ENCODE peak calls at places on chromosomes 16 and 17, in nine cellular contexts. U is body of pancreas, L is IMR-90, P is thyroid gland, F is breast epithelium, O is right lobe of liver, M is K562, Q is A549, D is Peyer's patch. G is an unnamed sample.

GRCh38 chr17:73586153-73586906 is 57.9 kb downstream of the SDK2 start:
- DNase-seq in F (no peak), P (no peak), D (no peak), L (no peak), M (no peak), U (no peak), O (no peak), Q (no peak), G (no peak)

GRCh38 chr17:46916211-46916610 is 6.7 kb upstream of the GOSR2 start:
- DNase-seq in L (peak; percentile 21), F (no peak), Q (no peak), D (no peak), U (no peak), M (no peak), P (no peak), O (no peak), G (no peak)

GRCh38 chr17:78374189-78374588 is 4.3 kb upstream of the PGS1 start:
- DNase-seq in U (no peak), P (no peak), O (no peak), M (no peak), F (no peak), L (no peak), Q (no peak), D (no peak), G (no peak)

GRCh38 chr17:39635614-39636176 is 1.2 kb upstream of the STARD3 start:
- DNase-seq in Q (no peak), F (no peak), P (no peak), M (peak; percentile 47), U (no peak), D (no peak), L (no peak), O (no peak), G (no peak)

GRCh38 chr16:86806838-86807351 is 228.5 kb downstream of the FOXL1 start:
- DNase-seq in L (peak; percentile 66), P (no peak), U (no peak), O (no peak), M (no peak), Q (no peak), F (no peak), D (no peak), G (no peak)

GRCh38 chr16:71626018-71626857 is at the start of gene MARVELD3:
- DNase-seq in M (peak; percentile 60), L (no peak), D (peak; percentile 91), P (peak; percentile 95), U (peak; percentile 95), F (peak; percentile 78), Q (peak; percentile 17), O (peak; percentile 85), G (peak; percentile 94)

GRCh38 chr16:51922476-51922875 is 624.5 kb downstream of the TOX3 start:
- DNase-seq in L (no peak), D (no peak), F (no peak), Q (no peak), U (no peak), M (no peak), O (no peak), P (no peak), G (no peak)

GRCh38 chr17:42608692-42609181 is 437 bp downstream of the RETREG3 start:
- DNase-seq in D (peak; percentile 49), P (no peak), U (no peak), M (no peak), Q (no peak), O (peak; percentile 48), L (no peak), F (no peak), G (no peak)

GRCh38 chr16:85659805-85660511 is 28.8 kb downstream of the GINS2 start:
- DNase-seq in L (peak; percentile 41), O (peak; percentile 67), U (peak; percentile 56), D (peak; percentile 84), F (peak; percentile 70), P (peak; percentile 71), M (peak; percentile 78), Q (peak; percentile 88), G (peak; percentile 73)

GRCh38 chr16:49441366-49441780 is 67.8 kb downstream of the C16orf78 start:
- DNase-seq in L (no peak), M (no peak), F (peak; percentile 47), U (peak; percentile 34), Q (no peak), D (peak; percentile 90), P (peak; percentile 36), O (peak; percentile 61), G (no peak)

GRCh38 chr17:14746784-14747575 is 446.1 kb downstream of the HS3ST3B1 start:
- DNase-seq in F (no peak), D (no peak), P (no peak), M (no peak), L (no peak), Q (no peak), U (no peak), O (no peak), G (no peak)

GRCh38 chr16:88131966-88132365 is 180.7 kb downstream of the BANP start:
- DNase-seq in O (no peak), D (no peak), F (no peak), Q (no peak), U (no peak), P (no peak), M (no peak), L (no peak), G (no peak)

GRCh38 chr16:28821874-28822519 is 802 bp upstream of the ATXN2L start:
- DNase-seq in P (no peak), D (no peak), O (no peak), U (no peak), L (no peak), Q (no peak), F (no peak), M (no peak), G (no peak)

GRCh38 chr16:88810166-88810867 is 1.4 kb downstream of the APRT start:
- DNase-seq in M (no peak), P (no peak), O (no peak), L (no peak), U (no peak), D (no peak), F (no peak), Q (no peak), G (no peak)

DNA sequence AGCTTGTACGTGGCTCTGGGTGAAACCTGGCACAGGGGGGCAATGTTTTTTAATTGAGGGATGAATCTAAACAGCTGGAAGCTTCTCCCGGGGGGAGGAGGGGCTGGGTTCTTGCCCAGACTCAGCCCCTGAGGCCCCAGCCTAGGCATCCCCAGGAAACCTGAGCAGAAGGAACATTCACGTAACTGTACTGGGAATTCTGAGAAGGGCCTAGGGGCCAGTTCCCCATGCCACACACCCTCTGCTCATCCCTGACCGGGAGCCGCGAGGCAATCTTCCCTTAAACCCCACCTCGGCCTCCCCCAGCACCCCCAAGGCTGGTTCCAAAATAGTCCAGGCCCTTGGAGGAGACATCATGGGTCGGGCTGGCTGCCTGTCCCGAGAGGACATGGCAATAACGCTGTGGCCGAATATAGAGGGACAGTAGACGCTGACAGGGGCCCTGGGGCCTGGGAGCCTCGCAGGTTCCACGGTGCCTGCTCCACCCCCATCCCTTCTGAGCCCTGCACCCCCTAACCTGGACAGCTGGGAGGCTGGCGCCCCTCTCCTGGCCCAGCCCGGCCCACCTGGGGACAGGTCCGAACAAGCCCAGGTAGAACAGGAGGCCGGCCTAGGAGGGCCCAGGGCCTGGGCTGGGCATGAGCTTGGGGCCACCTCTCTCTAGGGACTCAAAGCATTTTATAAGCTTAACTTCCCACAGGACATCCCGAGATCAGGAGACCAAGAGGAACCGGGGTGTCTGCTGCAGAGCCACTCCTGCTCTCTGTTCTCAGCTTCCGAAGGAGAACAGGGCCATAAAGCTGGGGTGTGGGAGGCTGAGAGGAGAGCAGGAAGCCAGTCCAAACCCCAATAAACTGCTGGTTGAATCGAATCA is 83.2 kb upstream of the TOB1 start:
- DNase-seq in O (peak; percentile 57), Q (no peak), F (peak; percentile 57), U (no peak), P (no peak), L (no peak), M (no peak), D (no peak), G (no peak)
- H3K27ac ChIP-seq in O (peak overlapping the region; percentile 91), Q (peak overlapping the region; percentile 93), F (peak overlapping the region; percentile 94), U (peak overlapping the region; percentile 91), P (peak overlapping the region; percentile 95), L (peak overlapping the region; percentile 35), M (peak overlapping the region; percentile 73), D (peak overlapping the region; percentile 87), G (peak overlapping the region; percentile 82)

DNA sequence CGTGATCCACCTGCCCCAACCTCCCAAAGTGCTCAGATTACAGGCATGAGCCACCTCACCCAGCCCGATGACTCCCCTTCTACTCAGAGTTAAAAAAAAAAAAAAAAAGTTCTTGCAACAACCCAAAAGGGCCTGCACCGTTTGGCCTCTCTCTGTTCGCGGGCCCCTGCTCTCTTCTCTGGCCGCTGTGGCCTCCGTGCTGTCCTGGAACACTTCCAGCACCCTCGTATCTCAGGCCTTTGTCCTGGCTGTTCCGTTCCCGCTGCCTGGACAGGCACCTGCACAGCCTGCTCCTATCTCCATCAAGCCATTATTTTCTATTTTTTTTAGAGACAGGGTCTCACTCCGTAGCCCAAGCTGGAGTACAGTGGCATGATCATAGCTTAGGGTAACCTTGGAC is 10.8 kb downstream of the MYO1C start:
- DNase-seq in F (no peak), Q (no peak), U (no peak), D (no peak), O (no peak), P (no peak), L (no peak), M (no peak), G (no peak)
- TF ChIP-seq POLR2A in F (no peak), Q (no peak), U (no peak), D (no peak), O (no peak), P (no peak), L (no peak), M (no peak), G (no peak)

DNA sequence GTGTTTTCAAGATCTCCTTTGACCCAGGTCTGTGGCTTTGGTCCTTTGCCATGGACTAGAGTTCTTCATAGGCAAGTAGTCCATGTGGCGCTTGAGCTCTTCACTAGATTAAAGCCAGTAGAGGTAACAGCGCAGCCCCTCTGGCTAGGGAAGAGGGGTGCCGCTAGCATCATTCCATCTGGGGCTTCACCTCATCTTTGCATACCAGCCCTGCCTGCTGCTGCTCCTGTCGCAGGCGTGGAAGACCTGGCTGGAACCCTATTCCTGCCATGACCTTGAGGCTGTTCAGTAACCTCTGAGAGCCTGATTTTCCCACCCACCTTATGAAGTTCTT is 198.4 kb downstream of the MSI2 start:
- DNase-seq in O (no peak), M (no peak), P (no peak), Q (no peak), U (no peak), F (no peak), D (no peak), L (no peak), G (no peak)
- TF ChIP-seq CTCF in O (no peak), M (no peak), P (no peak), Q (no peak), U (no peak), F (no peak), D (no peak), L (no peak), G (no peak)

GRCh38 chr16:21339927-21340326 is 61.8 kb upstream of the CRYM start:
- DNase-seq in U (no peak), M (no peak), O (no peak), P (no peak), D (no peak), F (no peak), Q (no peak), L (no peak), G (no peak)

GRCh38 chr16:21339269-21339641 is 61.2 kb upstream of the CRYM start:
- DNase-seq in L (no peak), F (no peak), O (no peak), M (no peak), U (no peak), P (no peak), D (no peak), Q (no peak), G (no peak)

GRCh38 chr16:21338537-21339268 is 60.6 kb upstream of the CRYM start:
- DNase-seq in U (no peak), L (no peak), O (no peak), Q (no peak), F (no peak), P (no peak), D (no peak), M (no peak), G (no peak)

GRCh38 chr16:21336231-21336630 is 58.1 kb upstream of the CRYM start:
- DNase-seq in P (no peak), M (no peak), F (no peak), D (no peak), U (no peak), O (no peak), L (peak; percentile 57), Q (no peak), G (no peak)
- H3K27ac ChIP-seq in P (no peak overlapping the region), M (no peak overlapping the region), F (no peak overlapping the region), D (no peak overlapping the region), U (no peak overlapping the region), O (no peak overlapping the region), L (no peak overlapping the region), Q (no peak overlapping the region), G (no peak overlapping the region)